ENCODE peak calls at places on chromosome 22, in four cellular contexts. F is GM19239, E is AML-193, N is GF-D8. T is an unnamed sample.

GRCh38 chr22:46328066-46328465 is 7.4 kb upstream of the TRMU start:
- DNase-seq in F (no peak), E (no peak), N (no peak), T (no peak)

GRCh38 chr22:20155330-20156041 is 4.6 kb upstream of the CCDC188 start:
- DNase-seq in F (no peak), E (no peak), N (no peak), T (no peak)

GRCh38 chr22:32789797-32790620 is 11.5 kb upstream of the TIMP3 start:
- DNase-seq in F (no peak), E (no peak), N (no peak), T (no peak)

GRCh38 chr22:46462726-46463371 is 74.6 kb downstream of the CELSR1 start:
- DNase-seq in F (no peak), E (no peak), N (no peak), T (peak)

GRCh38 chr22:49348631-49349030 is 479.0 kb downstream of the BRD1 start:
- DNase-seq in F (no peak), E (no peak), N (no peak), T (no peak)

GRCh38 chr22:40116496-40117200 is 61.1 kb upstream of the TNRC6B start:
- DNase-seq in F (no peak), E (no peak), N (no peak), T (no peak)

GRCh38 chr22:46547883-46548244 is 10.4 kb upstream of the CELSR1 start:
- DNase-seq in F (no peak), E (peak), N (no peak), T (peak)

GRCh38 chr22:37425800-37426531 is 1.3 kb downstream of the ELFN2 start:
- DNase-seq in F (no peak), E (no peak), N (no peak), T (peak)

GRCh38 chr22:33076368-33076767 is 18.2 kb upstream of the SYN3 start:
- DNase-seq in F (no peak), E (no peak), N (no peak), T (peak)

GRCh38 chr22:33299245-33299956 is 241.2 kb upstream of the SYN3 start:
- DNase-seq in F (peak), E (no peak), N (no peak), T (no peak)

GRCh38 chr22:39292561-39293074 is 26.8 kb downstream of the RPL3 start:
- DNase-seq in F (no peak), E (peak), N (no peak), T (peak)

GRCh38 chr22:46104881-46105493 is 45.3 kb upstream of the PPARA start:
- DNase-seq in F (no peak), E (no peak), N (no peak), T (no peak)

GRCh38 chr22:40898850-40899357 is 37.0 kb upstream of the DNAJB7 start:
- DNase-seq in F (peak), E (peak), N (peak), T (peak)

GRCh38 chr22:44181033-44181911 is 547 bp downstream of the PARVG start:
- DNase-seq in F (peak), E (peak), N (peak), T (no peak)

T was measured in hepatocyte.